ENCODE peak calls at places on chromosomes 12 and 14, in four cellular contexts. K, E, O and A are unnamed samples.

GRCh38 chr12:44031472-44032185 is 195.7 kb downstream of the TMEM117 start:
- DNase-seq in K (no peak), E (no peak), O (no peak), A (no peak)

GRCh38 chr14:50865677-50866076 is 6.2 kb upstream of the ABHD12B start:
- DNase-seq in K (no peak), E (no peak), O (no peak), A (peak)

GRCh38 chr12:29350080-29350479 is 30.9 kb downstream of the ERGIC2 start:
- DNase-seq in K (no peak), E (no peak), O (no peak), A (peak)

GRCh38 chr12:51984657-51985056 is 22.1 kb upstream of the TAMALIN start:
- DNase-seq in K (no peak), E (no peak), O (no peak), A (no peak)

GRCh38 chr12:69141074-69141473 is 98.3 kb upstream of the CPSF6 start:
- DNase-seq in K (no peak), E (no peak), O (no peak), A (no peak)

GRCh38 chr12:14619731-14620501 is 52.2 kb upstream of the PLBD1 start:
- DNase-seq in K (no peak), E (no peak), O (no peak), A (no peak)

GRCh38 chr12:27229367-27229766 is 14.7 kb upstream of the STK38L start:
- DNase-seq in K (no peak), E (no peak), O (no peak), A (no peak)

GRCh38 chr12:120999191-121000120 is 16.8 kb downstream of the C12orf43 start:
- DNase-seq in K (peak), E (no peak), O (no peak), A (no peak)

GRCh38 chr14:88085736-88086135 is 80.8 kb downstream of the GPR65 start:
- DNase-seq in K (no peak), E (no peak), O (no peak), A (no peak)

GRCh38 chr14:33052899-33053400 is 114.3 kb downstream of the NPAS3 start:
- DNase-seq in K (no peak), E (no peak), O (no peak), A (no peak)

GRCh38 chr14:72104011-72104613 is 171.9 kb downstream of the RGS6 start:
- DNase-seq in K (peak), E (no peak), O (no peak), A (no peak)
- H3K27ac ChIP-seq in K (no peak), E (no peak), O (no peak), A (no peak)

DNA sequence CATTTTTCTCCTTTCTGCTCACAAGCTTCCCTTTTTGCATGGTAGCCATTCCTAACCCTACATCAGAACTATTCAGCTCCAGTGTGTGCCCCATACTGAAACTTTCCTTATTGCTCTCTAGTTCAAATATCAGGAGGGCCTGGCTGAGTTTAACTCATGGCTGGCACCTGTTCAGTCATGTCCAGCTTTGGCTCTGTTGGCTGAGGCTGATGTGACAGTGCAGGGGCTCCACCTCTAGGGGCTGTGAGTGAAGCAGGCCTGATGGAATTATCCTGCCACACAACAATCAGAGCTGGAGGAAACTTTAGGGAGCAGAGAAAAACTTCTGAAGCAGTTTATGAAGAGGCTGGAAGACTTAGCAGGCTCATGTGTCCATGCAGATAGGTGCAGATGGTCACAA is 8.5 kb downstream of the COQ6 start:
- DNase-seq in K (no peak), E (no peak), O (no peak), A (no peak)
- TF ChIP-seq CTCF in K (no peak), E (no peak), O (no peak), A (no peak)

DNA sequence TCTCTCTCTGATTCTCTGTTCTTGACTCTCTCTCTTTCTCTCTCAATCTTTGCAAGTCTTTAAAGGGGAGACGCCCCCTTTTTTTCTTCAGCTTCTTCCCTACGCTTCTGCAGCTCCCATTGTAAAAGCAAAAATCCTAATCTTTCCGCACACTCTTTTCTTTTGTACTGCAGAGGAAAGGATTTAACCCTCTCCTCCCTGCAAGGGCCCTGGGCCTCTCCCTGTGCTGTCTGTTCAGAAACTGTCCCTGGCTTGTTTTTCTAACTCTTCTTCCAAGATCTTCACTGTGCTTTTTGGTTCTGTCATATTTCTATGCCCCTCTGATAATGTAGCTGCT is 10.9 kb upstream of the SALL2 start:
- DNase-seq in K (peak), E (no peak), O (no peak), A (no peak)
- H3K4me3 ChIP-seq in K (peak), E (peak), O (peak), A (peak)

GRCh38 chr12:81245458-81245857 is 167.6 kb downstream of the ACSS3 start:
- DNase-seq in K (no peak), E (no peak), O (no peak), A (no peak)
- H3K27ac ChIP-seq in K (peak), E (no peak), O (no peak), A (peak)

DNA sequence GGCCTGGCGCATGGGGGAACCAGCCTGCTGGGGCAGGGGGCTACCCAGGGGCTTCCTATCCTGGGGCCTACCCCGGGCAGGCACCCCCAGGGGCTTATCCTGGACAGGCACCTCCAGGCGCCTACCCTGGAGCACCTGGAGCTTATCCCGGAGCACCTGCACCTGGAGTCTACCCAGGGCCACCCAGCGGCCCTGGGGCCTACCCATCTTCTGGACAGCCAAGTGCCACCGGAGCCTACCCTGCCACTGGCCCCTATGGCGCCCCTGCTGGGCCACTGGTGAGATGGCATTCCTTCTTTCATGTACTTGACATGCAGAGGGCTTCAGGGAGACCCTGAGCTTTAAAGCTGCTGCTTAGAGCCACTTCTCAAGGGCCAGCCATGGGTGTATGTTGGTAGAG is 9.0 kb downstream of the LGALS3 start:
- DNase-seq in K (peak), E (no peak), O (no peak), A (no peak)
- TF ChIP-seq CTCF in K (peak), E (no peak), O (no peak), A (peak)

DNA sequence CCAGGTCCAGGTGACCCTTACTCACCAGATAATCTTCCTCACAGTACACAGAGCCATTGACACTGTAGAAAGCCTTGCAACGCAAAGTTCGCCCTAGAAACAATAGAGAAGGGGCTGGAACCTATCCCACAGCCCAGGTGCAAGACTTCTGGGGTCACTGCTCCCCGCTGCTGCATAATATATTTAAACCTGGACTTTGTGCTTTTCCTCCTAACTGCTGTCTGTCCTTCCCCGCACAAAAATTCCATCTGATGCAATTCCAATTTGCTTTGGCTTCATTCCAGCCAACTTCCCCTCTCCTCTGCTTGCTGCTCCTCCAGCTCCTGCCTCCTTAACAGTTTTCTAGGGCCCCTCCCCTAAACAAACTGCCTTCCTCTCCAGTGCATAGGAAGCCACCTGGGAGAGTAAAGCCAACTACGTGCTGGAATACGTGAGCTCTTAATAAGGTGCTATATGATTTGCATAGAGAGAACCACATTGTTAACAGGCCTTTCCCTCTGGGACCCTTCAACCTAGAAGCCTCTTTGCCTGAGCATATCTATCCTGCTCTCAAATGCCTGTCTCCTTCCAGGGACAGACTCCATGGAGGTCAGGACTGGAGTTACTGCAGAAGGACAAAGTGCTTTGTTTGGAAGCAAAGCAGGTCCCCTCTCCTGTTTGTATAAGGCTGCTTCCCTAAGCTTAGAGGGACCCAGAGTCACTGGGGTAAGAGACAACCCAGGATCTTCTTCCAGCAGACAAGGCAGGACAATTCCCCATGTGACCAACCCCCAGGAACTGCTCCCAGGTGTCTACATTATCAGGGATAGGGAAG is 5.5 kb downstream of the AJUBA start:
- DNase-seq in K (no peak), E (no peak), O (no peak), A (peak)
- H3K4me3 ChIP-seq in K (peak), E (no peak), O (no peak), A (no peak)

DNA sequence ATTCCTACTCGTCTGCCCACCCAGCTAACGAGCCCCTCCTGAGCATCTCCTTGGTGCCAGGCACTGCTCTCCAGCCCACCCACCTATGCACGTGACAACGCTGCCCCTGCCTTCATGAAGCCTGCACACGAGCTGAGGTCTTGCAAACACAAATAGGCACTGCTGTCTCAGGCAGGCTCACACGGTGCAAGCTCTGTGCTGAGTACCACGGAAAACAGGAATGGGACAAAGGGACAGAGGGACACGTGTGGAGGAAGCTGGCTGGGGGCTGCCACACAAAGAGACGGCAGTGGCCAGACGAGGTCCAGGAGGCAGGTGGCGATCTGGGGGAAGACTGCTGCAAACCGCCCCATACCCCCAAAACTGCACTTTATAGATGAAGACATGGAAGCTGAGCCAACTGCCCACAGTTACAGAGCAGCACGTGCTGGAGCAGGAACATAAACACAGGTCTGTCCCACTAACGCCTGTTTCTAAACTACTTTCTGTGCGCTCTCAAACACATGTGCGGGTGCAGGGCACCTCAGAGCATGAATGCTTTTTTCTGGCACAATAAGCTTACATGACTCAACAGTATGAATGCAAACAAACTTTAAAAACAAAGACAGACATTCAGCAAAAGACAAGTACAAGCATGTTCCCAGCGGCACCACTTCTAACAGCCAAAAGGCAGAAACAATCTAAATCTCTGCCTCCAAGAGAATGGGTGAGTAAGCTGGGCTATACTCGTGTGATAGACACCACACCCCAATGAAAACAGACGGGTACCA is 64.5 kb downstream of the AMN start:
- DNase-seq in K (no peak), E (no peak), O (no peak), A (peak)
- H3K27ac ChIP-seq in K (no peak), E (no peak), O (no peak), A (no peak)